ENCODE peak calls at places on chromosomes 1 and 21, in nine cellular contexts. U is effector CD4-positive, alpha-beta T cell; Y is stimulated activated CD4-positive, alpha-beta T cell treated with anti-CD3 and anti-CD28 coated beads, TNF-alpha, amount 100 ng/mL, for 4 hours; F is CD4-positive, alpha-beta memory T cell; I is putamen; R is HuH-7; G is fibroblast of the conjunctiva; N is sciatic nerve; T is fibroblast of the aortic adventitia. V is an unnamed sample.

GRCh38 chr21:25330266-25330665 is 277.0 kb downstream of the MRPL39 start:
- DNase-seq in U (no peak), Y (no peak), F (no peak), I (no peak), R (no peak), G (peak), N (no peak), T (no peak), V (no peak)

GRCh38 chr1:169427081-169427611 is at the start of gene CCDC181:
- DNase-seq in U (peak), Y (peak), F (peak), I (peak), R (peak), G (peak), N (peak), T (peak), V (no peak)

GRCh38 chr1:59543211-59543668 is 246.3 kb downstream of the FGGY start:
- DNase-seq in U (no peak), Y (no peak), F (no peak), I (no peak), R (peak), G (no peak), N (no peak), T (no peak), V (no peak)

GRCh38 chr1:183697814-183698590 is 44.9 kb upstream of the APOBEC4 start:
- DNase-seq in U (no peak), Y (no peak), F (no peak), I (no peak), R (no peak), G (no peak), N (no peak), T (no peak), V (no peak)

GRCh38 chr1:23664837-23665795 is 26.5 kb upstream of the RPL11 start:
- DNase-seq in U (no peak), Y (no peak), F (peak), I (no peak), R (peak), G (peak), N (no peak), T (peak), V (no peak)

GRCh38 chr1:11059990-11060948 is at the start of gene SRM:
- DNase-seq in U (peak), Y (peak), F (peak), I (peak), R (peak), G (peak), N (peak), T (peak), V (peak)

GRCh38 chr1:223378754-223379153 is 14.5 kb upstream of the CCDC185 start:
- DNase-seq in U (no peak), Y (no peak), F (no peak), I (no peak), R (no peak), G (no peak), N (no peak), T (no peak), V (no peak)

GRCh38 chr1:18618546-18619466 is 11.8 kb upstream of the PAX7 start:
- DNase-seq in U (no peak), Y (no peak), F (no peak), I (no peak), R (no peak), G (no peak), N (no peak), T (no peak), V (no peak)

GRCh38 chr1:22142315-22143064 is 407 bp downstream of the WNT4 start:
- DNase-seq in U (no peak), Y (no peak), F (peak), I (no peak), R (peak), G (no peak), N (no peak), T (peak), V (no peak)

GRCh38 chr1:92536593-92537332 is 50.0 kb upstream of the GFI1 start:
- DNase-seq in U (peak), Y (no peak), F (peak), I (no peak), R (peak), G (no peak), N (no peak), T (peak), V (no peak)

GRCh38 chr1:114345930-114346479 is 165.0 kb downstream of the TRIM33 start:
- DNase-seq in U (no peak), Y (no peak), F (no peak), I (no peak), R (peak), G (no peak), N (peak), T (peak), V (no peak)

GRCh38 chr1:186050360-186050759 is 316.2 kb downstream of the HMCN1 start:
- DNase-seq in U (no peak), Y (no peak), F (no peak), I (no peak), R (no peak), G (no peak), N (no peak), T (peak), V (no peak)

GRCh38 chr1:192826791-192827477 is 18.1 kb downstream of the RGS2 start:
- DNase-seq in U (no peak), Y (no peak), F (no peak), I (no peak), R (no peak), G (no peak), N (no peak), T (peak), V (peak)

GRCh38 chr1:47471163-47471562 is 33.3 kb downstream of the FOXD2 start:
- DNase-seq in U (no peak), Y (no peak), F (no peak), I (no peak), R (no peak), G (peak), N (peak), T (peak), V (no peak)

GRCh38 chr1:53060580-53060979 is 1.4 kb upstream of the PODN start:
- DNase-seq in U (no peak), Y (no peak), F (no peak), I (no peak), R (no peak), G (peak), N (no peak), T (peak), V (no peak)

GRCh38 chr1:154871374-154871773 is 1.3 kb upstream of the KCNN3 start:
- DNase-seq in U (no peak), Y (no peak), F (no peak), I (no peak), R (no peak), G (no peak), N (no peak), T (no peak), V (no peak)